ENCODE peak calls at places on chromosomes 11 and 22, in ten cellular contexts. J is activated CD4-positive, alpha-beta memory T cell treated with anti-CD3 and anti-CD28 coated beads, Interleukin-2, amount 10 ng/mL, durations not matched to agents 7 days and 5 days; P is OCI-LY7; B is astrocyte of the cerebellum; M is uterus; T is AG04449; A is NCI-H510A treated with DMSO at 0.1 percent for 48 hours; Z is posterior cingulate gyrus; Q is lower lobe of right lung; C is Right ventricle myocardium superior. S is an unnamed sample.

GRCh38 chr11:62193954-62194353 is 3.9 kb downstream of the SCGB1D1 start:
- DNase-seq in P (no peak), Q (no peak), C (no peak), B (no peak), M (no peak), A (no peak), J (no peak), Z (no peak), T (no peak), S (no peak)

GRCh38 chr11:8019671-8020597 is 32.8 kb downstream of the EIF3F start:
- DNase-seq in T (no peak), P (no peak), J (no peak), Q (no peak), B (no peak), A (no peak), C (no peak), M (peak), Z (peak), S (peak)

GRCh38 chr22:23215294-23216204 is 35.2 kb downstream of the BCR start:
- DNase-seq in Z (no peak), J (no peak), T (no peak), C (no peak), A (no peak), Q (peak), M (peak), B (no peak), P (no peak), S (no peak)

GRCh38 chr22:49789289-49790141 is 38.2 kb downstream of the BRD1 start:
- DNase-seq in Z (no peak), C (peak), M (no peak), A (no peak), Q (peak), T (no peak), B (no peak), J (peak), P (no peak), S (no peak)

GRCh38 chr22:48752451-48753380 is 1075.0 kb downstream of the BRD1 start:
- DNase-seq in A (no peak), M (no peak), Z (no peak), T (no peak), P (no peak), B (no peak), J (peak), C (peak), Q (no peak), S (no peak)

GRCh38 chr22:43136255-43136654 is 6.9 kb downstream of the MCAT start:
- DNase-seq in Q (no peak), A (no peak), C (peak), B (no peak), J (peak), Z (no peak), P (peak), M (no peak), T (no peak), S (peak)

GRCh38 chr11:19679952-19680823 is 32.4 kb upstream of the NAV2 start:
- DNase-seq in A (no peak), C (peak), M (peak), T (peak), Z (no peak), Q (peak), P (no peak), B (peak), J (no peak), S (peak)

GRCh38 chr11:130006929-130007328 is 4.3 kb upstream of the PRDM10 start:
- DNase-seq in B (no peak), J (no peak), C (no peak), Z (no peak), A (no peak), P (no peak), Q (no peak), T (no peak), M (no peak), S (no peak)

GRCh38 chr11:64620286-64620962 is 29.4 kb downstream of the SLC22A12 start:
- DNase-seq in J (no peak), A (no peak), T (no peak), Z (no peak), P (no peak), Q (no peak), M (peak), B (no peak), C (no peak), S (no peak)

GRCh38 chr11:77046060-77046501 is 11.9 kb downstream of the B3GNT6 start:
- DNase-seq in A (peak), Z (no peak), B (no peak), J (peak), P (peak), C (peak), Q (peak), M (no peak), T (no peak), S (no peak)

GRCh38 chr22:38549106-38549884 is 20.7 kb downstream of the DMC1 start:
- DNase-seq in Z (no peak), Q (no peak), B (no peak), A (peak), M (no peak), T (no peak), J (no peak), C (no peak), P (peak), S (no peak)

GRCh38 chr11:69217276-69218105 is 61.8 kb downstream of the SMIM38 start:
- DNase-seq in Z (peak), Q (no peak), C (no peak), A (no peak), T (no peak), M (no peak), P (no peak), B (no peak), J (no peak), S (no peak)